ENCODE peak calls at places on chromosomes 6 and 20, in eight cellular contexts. G is neural progenitor cell, A is fibroblast of lung, Y is caudate nucleus, B is gastrocnemius medialis, N is GM04504, J is T follicular helper cell, L is left ventricle myocardium inferior. I is an unnamed sample.

GRCh38 chr6:26230336-26230735 is 134.7 kb upstream of the BTN3A2 start:
- DNase-seq in G (no peak), B (no peak), Y (no peak), J (no peak), N (no peak), L (no peak), A (no peak), I (no peak)

GRCh38 chr6:26233608-26234420 is 131.2 kb upstream of the BTN3A2 start:
- DNase-seq in Y (no peak), G (peak; percentile 62), A (peak; percentile 69), J (peak; percentile 54), L (no peak), B (no peak), N (no peak), I (peak; percentile 77)

GRCh38 chr6:124780621-124781020 is 181.6 kb upstream of the RNF217 start:
- DNase-seq in B (no peak), Y (peak; percentile 10), N (no peak), A (peak; percentile 21), G (no peak), L (no peak), J (no peak), I (no peak)

GRCh38 chr6:46648869-46649488 is 3.6 kb downstream of the CYP39A1 start:
- DNase-seq in B (no peak), G (no peak), A (no peak), L (no peak), Y (no peak), N (no peak), J (no peak), I (no peak)

GRCh38 chr6:168607272-168608112 is 166.5 kb downstream of the SMOC2 start:
- DNase-seq in Y (peak; percentile 33), N (no peak), J (no peak), A (no peak), L (no peak), G (peak; percentile 67), B (no peak), I (no peak)

GRCh38 chr20:24547967-24548366 is 78.5 kb downstream of the SYNDIG1 start:
- DNase-seq in L (no peak), Y (no peak), B (no peak), J (no peak), N (no peak), A (no peak), G (no peak), I (no peak)

GRCh38 chr20:37907677-37908397 is 4.9 kb downstream of the VSTM2L start:
- DNase-seq in A (peak; percentile 92), B (no peak), J (no peak), L (no peak), Y (no peak), N (peak; percentile 65), G (peak; percentile 85), I (no peak)

GRCh38 chr20:36542019-36542488 is 735 bp downstream of the MYL9 start:
- DNase-seq in Y (no peak), N (peak; percentile 48), B (no peak), J (no peak), A (peak; percentile 59), L (no peak), G (peak; percentile 72), I (no peak)

GRCh38 chr20:46361811-46362210 is 44.6 kb downstream of the ELMO2 start:
- DNase-seq in G (no peak), A (no peak), J (no peak), Y (no peak), N (no peak), B (no peak), L (no peak), I (no peak)